ENCODE peak calls at places on chromosomes 4 and X, in eight cellular contexts. D is fibroblast of pulmonary artery; Q is epithelial cell of esophagus; P is activated T-cell treated with anti-CD3 and anti-CD28 coated beads, Interleukin-2, amount 50 U/mL, for 24 hours; W is T-helper 17 cell; G is astrocyte of the spinal cord; H is right cardiac atrium; T is cardiac muscle cell. M is an unnamed sample.

GRCh38 chr4:46508216-46508615 is 118.3 kb upstream of the GABRA2 start:
- DNase-seq in H (no peak), W (no peak), P (no peak), Q (peak), G (no peak), T (no peak), D (no peak), M (no peak)

GRCh38 chrX:83593634-83594294 is 85.7 kb downstream of the POU3F4 start:
- DNase-seq in G (no peak), H (peak), W (no peak), T (no peak), P (no peak), Q (no peak), D (no peak), M (no peak)

GRCh38 chr4:51843309-51844156 is 580 bp downstream of the DCUN1D4 start:
- DNase-seq in D (peak), T (peak), Q (peak), G (peak), W (peak), H (peak), P (no peak), M (peak)

GRCh38 chr4:141375855-141376254 is 155.2 kb downstream of the ZNF330 start:
- DNase-seq in T (no peak), G (peak), W (no peak), D (peak), Q (peak), H (no peak), P (no peak), M (no peak)

GRCh38 chrX:47643926-47644325 is 6.4 kb downstream of the ELK1 start:
- DNase-seq in W (no peak), T (peak), G (no peak), D (peak), P (no peak), H (no peak), Q (peak), M (no peak)

GRCh38 chrX:67624324-67624723 is 80.5 kb downstream of the AR start:
- DNase-seq in G (no peak), T (no peak), D (no peak), W (no peak), Q (no peak), H (no peak), P (no peak), M (no peak)

GRCh38 chr4:145904413-145905177 is 34.0 kb downstream of the ZNF827 start:
- DNase-seq in T (no peak), H (no peak), P (no peak), W (no peak), D (no peak), G (no peak), Q (peak), M (no peak)

GRCh38 chr4:174789666-174790065 is 39.4 kb downstream of the GLRA3 start:
- DNase-seq in D (no peak), Q (no peak), H (no peak), W (no peak), P (no peak), G (no peak), T (no peak), M (no peak)

GRCh38 chr4:184261246-184261645 is 43.6 kb upstream of the ENPP6 start:
- DNase-seq in Q (no peak), W (no peak), P (no peak), T (no peak), H (no peak), D (no peak), G (no peak), M (no peak)

GRCh38 chrX:116462843-116463242 is at the start of gene CT83:
- DNase-seq in H (no peak), Q (no peak), P (no peak), G (no peak), W (no peak), D (no peak), T (no peak), M (no peak)

GRCh38 chr4:55038176-55038890 is 87.1 kb downstream of the KDR start:
- DNase-seq in D (peak), H (no peak), Q (peak), W (no peak), P (no peak), G (peak), T (no peak), M (no peak)

GRCh38 chr4:102620697-102621497 is 119.7 kb downstream of the NFKB1 start:
- DNase-seq in T (peak), G (peak), D (peak), P (no peak), W (no peak), H (no peak), Q (peak), M (no peak)

GRCh38 chrX:119654112-119654531 is 38.8 kb downstream of the SEPTIN6 start:
- DNase-seq in P (peak), D (peak), W (peak), H (peak), Q (peak), T (peak), G (peak), M (peak)

GRCh38 chrX:141975839-141976238 is 72.1 kb downstream of the MAGEC1 start:
- DNase-seq in D (no peak), P (no peak), W (no peak), G (no peak), H (no peak), Q (no peak), T (no peak), M (no peak)

GRCh38 chrX:46838974-46839480 is 2.2 kb downstream of the RP2 start:
- DNase-seq in W (no peak), G (no peak), T (no peak), D (no peak), P (no peak), Q (no peak), H (no peak), M (no peak)

GRCh38 chrX:40415675-40416074 is 165.1 kb upstream of the ATP6AP2 start:
- DNase-seq in P (no peak), Q (no peak), H (no peak), G (no peak), D (no peak), T (no peak), W (no peak), M (no peak)

GRCh38 chr4:36815536-36815935 is 429.0 kb upstream of the NWD2 start:
- DNase-seq in Q (no peak), T (no peak), P (no peak), G (no peak), W (no peak), D (no peak), H (no peak), M (no peak)

GRCh38 chrX:153609917-153610833 is 11.2 kb upstream of the CCNQ start:
- DNase-seq in H (peak), W (peak), P (peak), Q (peak), G (peak), D (peak), T (peak), M (peak)

GRCh38 chr4:151231915-151232595 is 44.9 kb upstream of the PRSS48 start:
- DNase-seq in D (no peak), H (no peak), P (no peak), T (no peak), Q (no peak), G (no peak), W (no peak), M (no peak)

GRCh38 chr4:111213520-111213919 is 590.6 kb upstream of the PITX2 start:
- DNase-seq in H (no peak), W (no peak), P (no peak), Q (no peak), D (no peak), G (no peak), T (no peak), M (no peak)

GRCh38 chr4:84932462-84932861 is 34.0 kb downstream of the WDFY3 start:
- DNase-seq in T (no peak), P (no peak), W (no peak), Q (no peak), H (no peak), G (no peak), D (no peak), M (no peak)